ENCODE peak calls at places on chromosomes 6 and 20, in ten cellular contexts. One of them, this sample, is unnamed.

GRCh38 chr6:15870354-15871043 is 207.7 kb upstream of the DTNBP1 start:
- DNase-seq in choroid plexus epithelial cell: peak; percentile 52
- DNase-seq in pancreas: no peak
- DNase-seq in astrocyte of the spinal cord: peak; percentile 35
- DNase-seq in fibroblast of villous mesenchyme: peak; percentile 75
- DNase-seq in LNCaP clone FGC: no peak
- DNase-seq in fibroblast of lung: no peak
- DNase-seq in psoas muscle: no peak
- DNase-seq in HepG2: no peak
- DNase-seq in OCI-LY7: no peak
- DNase-seq in this sample: no peak

GRCh38 chr6:4381379-4381778 is 246.0 kb upstream of the ECI2 start:
- DNase-seq in pancreas: no peak
- DNase-seq in choroid plexus epithelial cell: peak; percentile 70
- DNase-seq in LNCaP clone FGC: no peak
- DNase-seq in psoas muscle: no peak
- DNase-seq in fibroblast of villous mesenchyme: peak; percentile 55
- DNase-seq in astrocyte of the spinal cord: no peak
- DNase-seq in fibroblast of lung: peak; percentile 56
- DNase-seq in HepG2: no peak
- DNase-seq in OCI-LY7: no peak
- DNase-seq in this sample: no peak

GRCh38 chr20:25308671-25309394 is 60.9 kb downstream of the PYGB start:
- DNase-seq in fibroblast of lung: peak; percentile 79
- DNase-seq in OCI-LY7: no peak
- DNase-seq in psoas muscle: no peak
- DNase-seq in HepG2: peak; percentile 28
- DNase-seq in pancreas: peak; percentile 54
- DNase-seq in LNCaP clone FGC: no peak
- DNase-seq in fibroblast of villous mesenchyme: peak; percentile 82
- DNase-seq in choroid plexus epithelial cell: peak; percentile 93
- DNase-seq in astrocyte of the spinal cord: peak; percentile 88
- DNase-seq in this sample: no peak

GRCh38 chr6:139336994-139337393 is 37.5 kb downstream of the CITED2 start:
- DNase-seq in HepG2: no peak
- DNase-seq in psoas muscle: no peak
- DNase-seq in pancreas: no peak
- DNase-seq in fibroblast of villous mesenchyme: no peak
- DNase-seq in choroid plexus epithelial cell: no peak
- DNase-seq in OCI-LY7: no peak
- DNase-seq in fibroblast of lung: no peak
- DNase-seq in astrocyte of the spinal cord: no peak
- DNase-seq in LNCaP clone FGC: no peak
- DNase-seq in this sample: no peak

GRCh38 chr20:47038581-47039560 is 144.2 kb downstream of the EYA2 start:
- DNase-seq in fibroblast of lung: no peak
- DNase-seq in LNCaP clone FGC: no peak
- DNase-seq in fibroblast of villous mesenchyme: no peak
- DNase-seq in HepG2: no peak
- DNase-seq in OCI-LY7: no peak
- DNase-seq in choroid plexus epithelial cell: peak; percentile 19
- DNase-seq in psoas muscle: peak; percentile 72
- DNase-seq in astrocyte of the spinal cord: no peak
- DNase-seq in pancreas: no peak
- DNase-seq in this sample: no peak

GRCh38 chr20:17856024-17856564 is 112.5 kb downstream of the SNX5 start:
- DNase-seq in pancreas: peak; percentile 57
- DNase-seq in fibroblast of lung: no peak
- DNase-seq in psoas muscle: no peak
- DNase-seq in choroid plexus epithelial cell: peak; percentile 67
- DNase-seq in fibroblast of villous mesenchyme: peak; percentile 80
- DNase-seq in LNCaP clone FGC: no peak
- DNase-seq in astrocyte of the spinal cord: no peak
- DNase-seq in OCI-LY7: peak; percentile 93
- DNase-seq in HepG2: peak; percentile 100
- DNase-seq in this sample: no peak

GRCh38 chr6:1337791-1338190 is 25.9 kb downstream of the FOXQ1 start:
- DNase-seq in psoas muscle: no peak
- DNase-seq in astrocyte of the spinal cord: no peak
- DNase-seq in pancreas: no peak
- DNase-seq in LNCaP clone FGC: no peak
- DNase-seq in OCI-LY7: no peak
- DNase-seq in HepG2: no peak
- DNase-seq in choroid plexus epithelial cell: no peak
- DNase-seq in fibroblast of lung: no peak
- DNase-seq in fibroblast of villous mesenchyme: no peak
- DNase-seq in this sample: peak; percentile 76

GRCh38 chr6:34021839-34022190 is 124.1 kb downstream of the GRM4 start:
- DNase-seq in astrocyte of the spinal cord: no peak
- DNase-seq in fibroblast of lung: no peak
- DNase-seq in LNCaP clone FGC: no peak
- DNase-seq in OCI-LY7: no peak
- DNase-seq in HepG2: no peak
- DNase-seq in pancreas: no peak
- DNase-seq in fibroblast of villous mesenchyme: no peak
- DNase-seq in choroid plexus epithelial cell: no peak
- DNase-seq in psoas muscle: peak; percentile 22
- DNase-seq in this sample: no peak

GRCh38 chr20:4029505-4030467 is 14.4 kb upstream of the RNF24 start:
- DNase-seq in psoas muscle: no peak
- DNase-seq in HepG2: no peak
- DNase-seq in OCI-LY7: no peak
- DNase-seq in LNCaP clone FGC: peak; percentile 62
- DNase-seq in choroid plexus epithelial cell: no peak
- DNase-seq in fibroblast of villous mesenchyme: no peak
- DNase-seq in fibroblast of lung: no peak
- DNase-seq in astrocyte of the spinal cord: no peak
- DNase-seq in pancreas: no peak
- DNase-seq in this sample: no peak
- TF ChIP-seq CTCF in psoas muscle: no peak
- TF ChIP-seq CTCF in HepG2: no peak
- TF ChIP-seq CTCF in OCI-LY7: no peak
- TF ChIP-seq CTCF in LNCaP clone FGC: no peak
- TF ChIP-seq CTCF in choroid plexus epithelial cell: no peak
- TF ChIP-seq CTCF in fibroblast of villous mesenchyme: no peak
- TF ChIP-seq CTCF in fibroblast of lung: no peak
- TF ChIP-seq CTCF in astrocyte of the spinal cord: no peak
- TF ChIP-seq CTCF in pancreas: no peak
- TF ChIP-seq CTCF in this sample: no peak

GRCh38 chr20:14989891-14990290 is 652.5 kb upstream of the FLRT3 start:
- DNase-seq in fibroblast of lung: no peak
- DNase-seq in fibroblast of villous mesenchyme: peak; percentile 10
- DNase-seq in astrocyte of the spinal cord: no peak
- DNase-seq in LNCaP clone FGC: no peak
- DNase-seq in pancreas: no peak
- DNase-seq in OCI-LY7: no peak
- DNase-seq in choroid plexus epithelial cell: no peak
- DNase-seq in HepG2: no peak
- DNase-seq in psoas muscle: no peak
- DNase-seq in this sample: no peak

GRCh38 chr20:14986026-14986655 is 648.7 kb upstream of the FLRT3 start:
- DNase-seq in fibroblast of villous mesenchyme: peak; percentile 57
- DNase-seq in astrocyte of the spinal cord: peak; percentile 5
- DNase-seq in choroid plexus epithelial cell: peak; percentile 27
- DNase-seq in psoas muscle: no peak
- DNase-seq in fibroblast of lung: peak; percentile 59
- DNase-seq in LNCaP clone FGC: peak; percentile 58
- DNase-seq in pancreas: no peak
- DNase-seq in OCI-LY7: no peak
- DNase-seq in HepG2: peak; percentile 99
- DNase-seq in this sample: no peak

GRCh38 chr20:14986656-14987055 is 649.2 kb upstream of the FLRT3 start:
- DNase-seq in LNCaP clone FGC: no peak
- DNase-seq in fibroblast of lung: no peak
- DNase-seq in HepG2: no peak
- DNase-seq in OCI-LY7: no peak
- DNase-seq in choroid plexus epithelial cell: no peak
- DNase-seq in astrocyte of the spinal cord: no peak
- DNase-seq in fibroblast of villous mesenchyme: no peak
- DNase-seq in psoas muscle: no peak
- DNase-seq in pancreas: no peak
- DNase-seq in this sample: no peak

GRCh38 chr20:14984305-14984704 is 646.9 kb upstream of the FLRT3 start:
- DNase-seq in fibroblast of lung: no peak
- DNase-seq in astrocyte of the spinal cord: no peak
- DNase-seq in psoas muscle: no peak
- DNase-seq in pancreas: no peak
- DNase-seq in OCI-LY7: no peak
- DNase-seq in fibroblast of villous mesenchyme: no peak
- DNase-seq in HepG2: no peak
- DNase-seq in choroid plexus epithelial cell: no peak
- DNase-seq in LNCaP clone FGC: no peak
- DNase-seq in this sample: no peak

DNA sequence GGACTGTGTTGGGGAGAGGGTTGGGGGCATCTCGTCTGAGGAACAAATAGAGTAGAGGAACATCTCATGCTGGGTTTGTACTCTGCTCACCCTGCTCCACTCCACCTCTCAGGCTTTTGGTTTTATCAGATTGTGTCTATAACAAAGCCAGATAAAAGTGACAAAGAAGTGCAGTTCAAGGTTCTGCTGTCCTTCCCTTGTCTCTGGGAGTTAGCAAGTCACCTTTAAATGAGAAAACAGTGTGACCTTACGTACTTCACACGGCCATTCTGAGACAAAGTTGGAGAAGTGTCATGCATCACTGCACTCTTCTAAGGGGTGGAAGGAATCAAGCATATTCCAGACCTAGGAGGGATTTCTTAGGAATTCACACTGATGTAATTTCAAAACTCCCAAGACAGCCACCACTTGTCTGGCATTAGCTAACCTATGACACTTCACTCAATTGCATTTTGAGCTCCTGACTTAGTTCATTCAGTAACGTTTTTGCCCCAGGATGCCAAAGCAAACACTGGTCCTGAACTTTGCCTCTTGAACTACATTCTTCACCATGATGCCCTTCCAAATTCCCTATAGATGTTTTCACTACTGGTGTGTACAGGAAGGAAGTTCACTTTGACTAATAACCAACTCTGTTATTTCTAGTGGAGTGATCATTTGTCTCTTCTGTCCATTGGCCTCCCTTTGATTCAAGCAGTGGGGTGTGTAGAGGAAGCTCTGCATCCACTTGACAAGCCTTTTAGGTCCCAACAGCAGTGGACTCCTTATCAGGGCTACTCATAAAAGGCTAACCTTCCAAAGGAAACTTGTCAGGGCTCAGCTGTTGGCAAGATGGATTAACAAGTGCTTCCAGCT is 647.6 kb upstream of the FLRT3 start:
- DNase-seq in HepG2: peak; percentile 100
- DNase-seq in OCI-LY7: no peak
- DNase-seq in LNCaP clone FGC: no peak
- DNase-seq in choroid plexus epithelial cell: peak; percentile 28
- DNase-seq in psoas muscle: no peak
- DNase-seq in fibroblast of villous mesenchyme: no peak
- DNase-seq in fibroblast of lung: peak; percentile 47
- DNase-seq in astrocyte of the spinal cord: peak; percentile 1
- DNase-seq in pancreas: no peak
- DNase-seq in this sample: no peak
- H3K4me3 ChIP-seq in HepG2: no peak overlapping the region
- H3K4me3 ChIP-seq in OCI-LY7: no peak overlapping the region
- H3K4me3 ChIP-seq in LNCaP clone FGC: no peak overlapping the region
- H3K4me3 ChIP-seq in choroid plexus epithelial cell: no peak overlapping the region
- H3K4me3 ChIP-seq in psoas muscle: no peak overlapping the region
- H3K4me3 ChIP-seq in fibroblast of villous mesenchyme: no peak overlapping the region
- H3K4me3 ChIP-seq in fibroblast of lung: no peak overlapping the region
- H3K4me3 ChIP-seq in astrocyte of the spinal cord: no peak overlapping the region
- H3K4me3 ChIP-seq in pancreas: no peak overlapping the region
- H3K4me3 ChIP-seq in this sample: no peak overlapping the region

DNA sequence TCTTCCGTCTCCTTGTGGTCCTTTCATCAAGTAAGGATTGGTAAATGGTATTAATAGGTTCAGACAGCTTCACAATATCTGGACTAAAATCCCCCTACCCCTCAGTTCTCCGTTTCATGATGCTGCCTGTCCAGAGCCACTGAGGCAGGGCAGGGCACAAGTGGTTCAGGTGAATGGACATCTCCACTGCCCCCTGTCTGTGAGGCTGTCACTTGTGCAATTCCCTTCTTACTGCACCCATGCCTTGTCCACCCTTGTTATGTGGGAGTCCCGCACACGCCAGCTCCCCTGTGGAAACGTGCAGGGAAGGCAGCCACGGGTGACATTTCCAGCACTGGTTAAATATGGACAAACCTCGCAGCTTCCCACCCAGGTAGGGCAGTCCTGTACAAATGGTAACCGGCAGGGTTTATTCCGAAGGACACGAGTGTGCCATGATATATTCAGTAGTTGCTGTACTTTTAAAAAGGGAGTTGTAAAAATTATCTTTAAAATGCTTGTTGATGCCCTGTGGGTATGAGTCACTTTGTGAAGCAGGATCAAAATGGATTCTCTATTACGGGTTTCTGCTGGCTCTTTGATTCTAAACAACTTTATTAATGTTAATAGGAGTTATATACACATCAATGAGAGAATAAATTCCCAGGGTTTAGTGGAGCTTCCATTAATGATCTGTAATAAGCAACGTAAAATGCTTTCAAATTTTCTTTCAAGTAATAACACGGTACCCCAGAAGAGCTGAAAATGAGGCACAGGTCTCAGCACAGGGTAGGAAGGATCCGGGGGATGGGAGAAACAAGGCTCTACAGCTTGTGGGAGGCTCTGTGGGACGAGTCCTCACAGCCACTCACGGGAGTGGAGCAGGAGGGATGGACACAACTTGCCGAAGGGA is 73.4 kb downstream of the FYN start:
- DNase-seq in pancreas: no peak
- DNase-seq in choroid plexus epithelial cell: no peak
- DNase-seq in OCI-LY7: no peak
- DNase-seq in fibroblast of villous mesenchyme: peak; percentile 48
- DNase-seq in fibroblast of lung: peak; percentile 33
- DNase-seq in HepG2: no peak
- DNase-seq in astrocyte of the spinal cord: no peak
- DNase-seq in LNCaP clone FGC: no peak
- DNase-seq in psoas muscle: no peak
- DNase-seq in this sample: no peak
- TF ChIP-seq CTCF in pancreas: no peak
- TF ChIP-seq CTCF in choroid plexus epithelial cell: peak; percentile 34
- TF ChIP-seq CTCF in OCI-LY7: no peak
- TF ChIP-seq CTCF in fibroblast of villous mesenchyme: peak; percentile 13
- TF ChIP-seq CTCF in fibroblast of lung: no peak
- TF ChIP-seq CTCF in HepG2: peak; percentile 30
- TF ChIP-seq CTCF in astrocyte of the spinal cord: no peak
- TF ChIP-seq CTCF in LNCaP clone FGC: peak; percentile 6
- TF ChIP-seq CTCF in psoas muscle: no peak
- TF ChIP-seq CTCF in this sample: no peak

GRCh38 chr6:25695671-25696070 is 43.7 kb downstream of the SCGN start:
- DNase-seq in choroid plexus epithelial cell: no peak
- DNase-seq in pancreas: no peak
- DNase-seq in fibroblast of villous mesenchyme: no peak
- DNase-seq in fibroblast of lung: no peak
- DNase-seq in OCI-LY7: no peak
- DNase-seq in astrocyte of the spinal cord: no peak
- DNase-seq in psoas muscle: no peak
- DNase-seq in LNCaP clone FGC: no peak
- DNase-seq in HepG2: no peak
- DNase-seq in this sample: no peak

GRCh38 chr6:25697537-25698340 is 45.7 kb downstream of the SCGN start:
- DNase-seq in psoas muscle: no peak
- DNase-seq in LNCaP clone FGC: no peak
- DNase-seq in pancreas: no peak
- DNase-seq in OCI-LY7: no peak
- DNase-seq in astrocyte of the spinal cord: no peak
- DNase-seq in choroid plexus epithelial cell: no peak
- DNase-seq in HepG2: no peak
- DNase-seq in fibroblast of villous mesenchyme: no peak
- DNase-seq in fibroblast of lung: no peak
- DNase-seq in this sample: no peak

GRCh38 chr6:25699649-25700048 is 47.6 kb downstream of the SCGN start:
- DNase-seq in choroid plexus epithelial cell: no peak
- DNase-seq in astrocyte of the spinal cord: no peak
- DNase-seq in OCI-LY7: no peak
- DNase-seq in LNCaP clone FGC: no peak
- DNase-seq in fibroblast of lung: no peak
- DNase-seq in fibroblast of villous mesenchyme: no peak
- DNase-seq in psoas muscle: no peak
- DNase-seq in HepG2: no peak
- DNase-seq in pancreas: no peak
- DNase-seq in this sample: no peak

GRCh38 chr6:25700841-25701240 is 48.8 kb downstream of the SCGN start:
- DNase-seq in HepG2: no peak
- DNase-seq in LNCaP clone FGC: no peak
- DNase-seq in pancreas: no peak
- DNase-seq in OCI-LY7: no peak
- DNase-seq in astrocyte of the spinal cord: no peak
- DNase-seq in fibroblast of lung: no peak
- DNase-seq in choroid plexus epithelial cell: no peak
- DNase-seq in fibroblast of villous mesenchyme: no peak
- DNase-seq in psoas muscle: no peak
- DNase-seq in this sample: no peak

GRCh38 chr6:25698631-25699030 is 46.6 kb downstream of the SCGN start:
- DNase-seq in fibroblast of villous mesenchyme: no peak
- DNase-seq in HepG2: no peak
- DNase-seq in pancreas: no peak
- DNase-seq in fibroblast of lung: no peak
- DNase-seq in psoas muscle: no peak
- DNase-seq in LNCaP clone FGC: no peak
- DNase-seq in choroid plexus epithelial cell: no peak
- DNase-seq in astrocyte of the spinal cord: no peak
- DNase-seq in OCI-LY7: no peak
- DNase-seq in this sample: no peak
- H3K4me3 ChIP-seq in fibroblast of villous mesenchyme: no peak overlapping the region
- H3K4me3 ChIP-seq in HepG2: no peak overlapping the region
- H3K4me3 ChIP-seq in pancreas: no peak overlapping the region
- H3K4me3 ChIP-seq in fibroblast of lung: no peak overlapping the region
- H3K4me3 ChIP-seq in psoas muscle: no peak overlapping the region
- H3K4me3 ChIP-seq in LNCaP clone FGC: no peak overlapping the region
- H3K4me3 ChIP-seq in choroid plexus epithelial cell: no peak overlapping the region
- H3K4me3 ChIP-seq in astrocyte of the spinal cord: no peak overlapping the region
- H3K4me3 ChIP-seq in OCI-LY7: no peak overlapping the region
- H3K4me3 ChIP-seq in this sample: no peak overlapping the region

This sample was measured in lower leg skin.